ENCODE peak calls at places on chromosomes 6 and 20, in five cellular contexts. Q is dorsolateral prefrontal cortex, L is tibial artery, X is H9, P is stomach. Z is an unnamed sample.

GRCh38 chr6:64012351-64013060 is 376.9 kb downstream of the PHF3 start:
- DNase-seq in Q (no peak), L (no peak), X (peak; percentile 49), P (no peak), Z (no peak)

GRCh38 chr20:49610701-49611538 is 43.0 kb upstream of the PTGIS start:
- DNase-seq in Q (peak; percentile 81), L (peak; percentile 83), X (peak; percentile 95), P (peak; percentile 86), Z (peak; percentile 53)

GRCh38 chr6:34115396-34116314 is 30.2 kb downstream of the GRM4 start:
- DNase-seq in Q (no peak), L (no peak), X (peak; percentile 60), P (no peak), Z (no peak)

GRCh38 chr6:88989215-88989614 is 25.8 kb upstream of the RNGTT start:
- DNase-seq in Q (no peak), L (no peak), X (no peak), P (no peak), Z (no peak)

GRCh38 chr20:51220293-51220706 is 197.4 kb upstream of the KCNG1 start:
- DNase-seq in Q (no peak), L (no peak), X (peak; percentile 76), P (peak; percentile 30), Z (peak; percentile 20)

GRCh38 chr20:51354769-51355319 is 187.7 kb downstream of the NFATC2 start:
- DNase-seq in Q (no peak), L (no peak), X (no peak), P (no peak), Z (no peak)

GRCh38 chr6:106522557-106522956 is 106.7 kb downstream of the RTN4IP1 start:
- DNase-seq in Q (no peak), L (no peak), X (no peak), P (no peak), Z (no peak)

GRCh38 chr6:133701633-133702331 is 187.1 kb upstream of the TCF21 start:
- DNase-seq in Q (no peak), L (no peak), X (no peak), P (no peak), Z (no peak)

GRCh38 chr6:125296461-125296860 is 5.3 kb downstream of the HDDC2 start:
- DNase-seq in Q (no peak), L (no peak), X (no peak), P (no peak), Z (no peak)

GRCh38 chr6:1286972-1287600 is 24.8 kb upstream of the FOXQ1 start:
- DNase-seq in Q (no peak), L (no peak), X (no peak), P (peak; percentile 43), Z (no peak)

GRCh38 chr6:2986722-2987196 is 12.9 kb upstream of the NQO2 start:
- DNase-seq in Q (no peak), L (no peak), X (no peak), P (no peak), Z (no peak)

GRCh38 chr20:25683050-25683449 is 13.6 kb downstream of the ZNF337 start:
- DNase-seq in Q (no peak), L (no peak), X (no peak), P (no peak), Z (no peak)

GRCh38 chr6:50821431-50822077 is 2.9 kb downstream of the TFAP2B start:
- DNase-seq in Q (no peak), L (no peak), X (no peak), P (no peak), Z (no peak)

GRCh38 chr6:6277418-6277817 is 43.0 kb downstream of the F13A1 start:
- DNase-seq in Q (no peak), L (no peak), X (no peak), P (no peak), Z (no peak)

GRCh38 chr6:118536478-118536877 is 11.6 kb upstream of the PLN start:
- DNase-seq in Q (no peak), L (no peak), X (no peak), P (no peak), Z (no peak)

GRCh38 chr6:111157412-111157811 is 70.1 kb downstream of the SLC16A10 start:
- DNase-seq in Q (no peak), L (no peak), X (no peak), P (no peak), Z (no peak)

GRCh38 chr6:127484207-127484858 is 25.1 kb upstream of the KIAA0408 start:
- DNase-seq in Q (no peak), L (no peak), X (no peak), P (no peak), Z (no peak)

GRCh38 chr6:15425947-15426346 is 180.1 kb downstream of the JARID2 start:
- DNase-seq in Q (no peak), L (no peak), X (no peak), P (no peak), Z (no peak)

GRCh38 chr20:49508435-49509199 is 26.1 kb upstream of the KCNB1 start:
- DNase-seq in Q (peak; percentile 40), L (no peak), X (peak; percentile 39), P (no peak), Z (no peak)

GRCh38 chr6:7673063-7673536 is 52.8 kb upstream of the BMP6 start:
- DNase-seq in Q (no peak), L (no peak), X (peak; percentile 83), P (peak; percentile 32), Z (no peak)

GRCh38 chr6:147216915-147217314 is 12.7 kb downstream of the STXBP5 start:
- DNase-seq in Q (no peak), L (no peak), X (no peak), P (no peak), Z (no peak)

GRCh38 chr20:59676126-59676876 is 72.0 kb downstream of the PHACTR3 start:
- DNase-seq in Q (no peak), L (no peak), X (no peak), P (no peak), Z (no peak)

GRCh38 chr20:61800359-61801064 is 265.2 kb downstream of the TAF4 start:
- DNase-seq in Q (no peak), L (no peak), X (no peak), P (no peak), Z (no peak)

GRCh38 chr6:137811121-137811911 is 55.7 kb upstream of the TNFAIP3 start:
- DNase-seq in Q (no peak), L (peak; percentile 83), X (no peak), P (peak; percentile 79), Z (no peak)

DNA sequence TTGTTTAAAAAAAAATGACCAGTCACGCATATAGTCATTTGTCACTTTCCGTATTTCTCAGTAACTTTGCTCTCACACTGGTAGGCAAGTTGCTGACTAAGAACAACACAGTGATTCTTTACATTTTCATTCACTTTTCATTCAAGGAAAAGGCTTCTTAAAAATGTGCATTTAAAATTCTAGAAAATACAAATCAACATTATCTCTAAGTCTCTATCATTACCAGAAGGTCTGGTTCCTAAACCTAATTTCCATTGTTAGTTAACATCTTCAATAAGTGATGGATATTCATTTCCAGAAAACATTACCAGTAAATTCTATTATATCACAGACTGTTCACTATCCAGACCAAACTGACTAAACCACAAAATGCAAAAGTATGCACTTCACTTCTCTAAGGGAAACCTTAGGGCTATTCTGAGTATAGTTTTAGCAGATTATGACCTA is 115.3 kb downstream of the AHI1 start:
- DNase-seq in Q (no peak), L (no peak), X (no peak), P (no peak), Z (no peak)
- H3K27ac ChIP-seq in Q (no peak overlapping the region), L (no peak overlapping the region), X (no peak overlapping the region), P (no peak overlapping the region), Z (no peak overlapping the region)

GRCh38 chr6:22392711-22393110 is 95.9 kb upstream of the PRL start:
- DNase-seq in Q (no peak), L (no peak), X (no peak), P (no peak), Z (no peak)
- H3K27ac ChIP-seq in Q (no peak overlapping the region), L (no peak overlapping the region), X (no peak overlapping the region), P (no peak overlapping the region), Z (no peak overlapping the region)

GRCh38 chr6:135438907-135439535 is 58.5 kb downstream of the AHI1 start:
- DNase-seq in Q (no peak), L (no peak), X (no peak), P (no peak), Z (no peak)

GRCh38 chr6:135439549-135439948 is 58.0 kb downstream of the AHI1 start:
- DNase-seq in Q (no peak), L (no peak), X (no peak), P (no peak), Z (no peak)

DNA sequence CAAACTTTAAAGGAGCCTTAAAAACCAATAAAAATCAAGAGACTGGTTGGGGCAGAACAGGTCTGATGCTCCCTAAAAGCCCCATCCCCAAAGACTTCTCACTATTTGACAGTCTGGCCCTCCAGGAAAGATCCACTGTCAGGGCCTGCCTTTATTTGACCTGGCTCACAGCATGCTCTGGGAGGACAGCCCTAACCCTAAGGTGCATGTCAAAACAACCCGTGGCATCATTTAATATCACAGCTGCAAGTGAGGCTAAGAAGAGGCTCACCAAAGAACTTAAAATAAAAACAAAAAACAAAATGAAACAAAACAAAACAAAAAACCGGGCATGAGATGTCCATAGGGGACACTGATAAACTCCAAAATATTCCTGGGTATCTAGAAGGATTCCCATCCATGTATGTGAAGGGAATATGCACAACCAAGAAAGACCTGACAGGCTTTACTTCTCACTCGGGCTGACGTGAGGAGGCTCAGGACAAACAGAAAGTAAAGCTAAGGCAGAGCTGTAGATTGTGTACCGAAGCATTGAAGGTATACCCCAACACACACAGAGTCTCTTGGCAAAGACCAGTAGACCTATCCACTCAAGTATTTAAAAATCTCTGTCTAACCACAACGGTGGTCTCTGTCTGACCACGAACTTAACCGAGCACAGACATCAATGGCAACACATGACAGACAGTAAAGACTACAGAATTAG is 57.3 kb downstream of the AHI1 start:
- DNase-seq in Q (no peak), L (no peak), X (no peak), P (no peak), Z (no peak)
- H3K27ac ChIP-seq in Q (no peak overlapping the region), L (no peak overlapping the region), X (no peak overlapping the region), P (no peak overlapping the region), Z (no peak overlapping the region)

GRCh38 chr20:63534427-63534830 is 2.7 kb downstream of the PTK6 start:
- DNase-seq in Q (no peak), L (no peak), X (no peak), P (no peak), Z (no peak)

GRCh38 chr20:63533871-63534393 is 3.2 kb downstream of the PTK6 start:
- DNase-seq in Q (no peak), L (no peak), X (no peak), P (peak; percentile 94), Z (no peak)

GRCh38 chr20:63536241-63536977 is 767 bp downstream of the PTK6 start:
- DNase-seq in Q (no peak), L (no peak), X (no peak), P (peak; percentile 71), Z (no peak)

GRCh38 chr20:63533388-63533787 is 3.8 kb downstream of the PTK6 start:
- DNase-seq in Q (no peak), L (no peak), X (no peak), P (no peak), Z (no peak)

GRCh38 chr20:63534831-63535651 is 2.1 kb downstream of the PTK6 start:
- DNase-seq in Q (no peak), L (no peak), X (no peak), P (peak; percentile 83), Z (no peak)
- H3K27ac ChIP-seq in Q (no peak overlapping the region), L (no peak overlapping the region), X (no peak overlapping the region), P (peak overlapping the region; percentile 96), Z (no peak overlapping the region)